ENCODE peak calls at places on chromosomes 12 and 14, in nine cellular contexts. E, Q, T, F, J, M, H, Y and W are unnamed samples.

GRCh38 chr14:61620130-61620946 is 75.0 kb upstream of the HIF1A start:
- DNase-seq in Q (peak; percentile 56), T (no peak), E (no peak), M (no peak), F (peak; percentile 57), Y (no peak), H (no peak), J (no peak), W (peak; percentile 6)

GRCh38 chr14:106605548-106606448 is 1079.4 kb downstream of the TMEM121 start:
- DNase-seq in J (peak; percentile 71), Y (peak; percentile 91), T (no peak), H (no peak), E (no peak), M (peak; percentile 65), F (no peak), Q (no peak), W (no peak)

GRCh38 chr14:34438438-34438837 is 23.6 kb downstream of the SPTSSA start:
- DNase-seq in M (no peak), T (no peak), J (no peak), E (no peak), H (no peak), Y (no peak), F (no peak), Q (no peak), W (no peak)

GRCh38 chr14:67270354-67270753 is 29.1 kb downstream of the PALS1 start:
- DNase-seq in H (no peak), M (no peak), F (no peak), Y (no peak), J (no peak), Q (no peak), E (no peak), T (no peak), W (no peak)

GRCh38 chr12:25387136-25388050 is 136.7 kb upstream of the KRAS start:
- DNase-seq in Q (peak; percentile 91), J (peak; percentile 70), T (peak; percentile 54), Y (peak; percentile 92), M (peak; percentile 88), E (peak; percentile 77), F (peak; percentile 90), H (peak; percentile 88), W (peak; percentile 75)

GRCh38 chr12:14854586-14855163 is 11.3 kb upstream of the ART4 start:
- DNase-seq in Q (peak; percentile 57), J (no peak), E (no peak), H (no peak), M (no peak), Y (no peak), T (no peak), F (no peak), W (no peak)

GRCh38 chr14:49617846-49618519 is 2.4 kb downstream of the RPL36AL start:
- DNase-seq in J (no peak), M (no peak), F (no peak), Y (no peak), H (no peak), E (no peak), T (no peak), Q (no peak), W (no peak)

GRCh38 chr14:104757238-104757585 is 4.3 kb downstream of the SIVA1 start:
- DNase-seq in Q (no peak), E (no peak), M (no peak), F (no peak), H (no peak), J (no peak), T (no peak), Y (no peak), W (no peak)

GRCh38 chr14:61553730-61554641 is 141.3 kb upstream of the HIF1A start:
- DNase-seq in Y (no peak), H (peak; percentile 67), F (peak; percentile 97), E (no peak), T (peak; percentile 85), J (no peak), Q (peak; percentile 100), M (no peak), W (no peak)

GRCh38 chr12:53052419-53053222 is 2.8 kb downstream of the TNS2 start:
- DNase-seq in F (peak; percentile 67), T (no peak), H (no peak), M (peak; percentile 90), J (peak; percentile 92), E (peak; percentile 79), Q (peak; percentile 72), Y (peak; percentile 85), W (no peak)

GRCh38 chr14:105173145-105173544 is 4.6 kb upstream of the JAG2 start:
- DNase-seq in E (no peak), Q (no peak), F (no peak), Y (no peak), J (no peak), T (no peak), M (no peak), H (no peak), W (no peak)

GRCh38 chr12:108119126-108119973 is 9.7 kb upstream of the WSCD2 start:
- DNase-seq in T (no peak), Y (no peak), E (no peak), H (no peak), Q (no peak), J (no peak), M (no peak), F (no peak), W (no peak)

GRCh38 chr14:55626131-55626530 is 46.1 kb downstream of the KTN1 start:
- DNase-seq in E (no peak), M (no peak), F (no peak), H (no peak), J (no peak), T (no peak), Q (no peak), Y (no peak), W (no peak)

GRCh38 chr14:93971635-93972027 is 4.7 kb downstream of the ASB2 start:
- DNase-seq in H (no peak), Q (no peak), T (no peak), E (no peak), M (no peak), Y (no peak), F (no peak), J (no peak), W (no peak)

GRCh38 chr12:53344487-53344823 is 8.3 kb upstream of the SP7 start:
- DNase-seq in J (no peak), M (no peak), T (no peak), E (no peak), Y (no peak), H (no peak), F (no peak), Q (no peak), W (no peak)

GRCh38 chr14:44914849-44915248 is 46.9 kb downstream of the KLHL28 start:
- DNase-seq in M (no peak), E (no peak), Q (peak; percentile 12), T (no peak), Y (no peak), H (peak; percentile 32), J (no peak), F (no peak), W (peak; percentile 33)

GRCh38 chr14:76768671-76769500 is 7.6 kb downstream of the VASH1 start:
- DNase-seq in Q (no peak), M (no peak), J (peak; percentile 40), T (no peak), Y (peak; percentile 41), H (no peak), E (peak; percentile 2), F (no peak), W (no peak)

GRCh38 chr14:74568896-74569295 is 43.1 kb downstream of the LTBP2 start:
- DNase-seq in E (no peak), J (no peak), Y (no peak), T (no peak), M (no peak), Q (no peak), F (no peak), H (no peak), W (no peak)

DNA sequence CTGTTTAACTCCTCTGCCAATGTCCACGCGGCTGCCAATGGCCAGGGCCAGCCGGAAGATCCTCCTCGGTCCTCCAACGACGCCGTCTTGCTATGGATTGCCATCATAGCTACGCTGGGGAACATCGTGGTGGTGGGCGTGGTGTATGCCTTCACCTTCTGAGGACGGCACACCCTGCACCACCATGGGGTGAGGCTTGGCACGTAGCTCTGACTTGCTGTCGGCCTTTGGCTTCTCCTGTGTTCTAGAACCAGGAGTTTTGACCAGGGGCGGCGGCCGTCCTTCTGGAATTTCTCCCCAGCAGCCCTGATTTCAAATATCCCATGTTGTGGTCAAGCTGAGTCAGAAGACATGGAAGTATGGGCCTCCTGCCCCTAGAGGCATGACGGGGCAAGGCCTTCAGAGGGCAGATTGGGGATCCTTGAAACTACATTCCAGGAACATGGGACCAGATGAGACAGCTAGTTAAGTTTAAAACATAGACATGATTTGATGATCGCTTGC is 47.5 kb downstream of the C14orf132 start:
- DNase-seq in T (no peak), M (no peak), Q (peak; percentile 30), E (no peak), H (no peak), J (no peak), Y (no peak), F (no peak), W (peak; percentile 37)
- TF ChIP-seq CTCF in T (no peak), M (no peak), Q (no peak), E (no peak), H (no peak), J (no peak), Y (no peak), F (peak; percentile 47), W (no peak)

GRCh38 chr12:31560516-31560915 is 30.4 kb downstream of the DENND5B start:
- DNase-seq in M (no peak), F (no peak), T (no peak), Y (no peak), Q (no peak), J (no peak), H (no peak), E (no peak), W (no peak)
- H3K27ac ChIP-seq in M (no peak overlapping the region), F (no peak overlapping the region), T (no peak overlapping the region), Y (no peak overlapping the region), Q (no peak overlapping the region), J (no peak overlapping the region), H (peak overlapping the region; percentile 44), E (no peak overlapping the region), W (no peak overlapping the region)

DNA sequence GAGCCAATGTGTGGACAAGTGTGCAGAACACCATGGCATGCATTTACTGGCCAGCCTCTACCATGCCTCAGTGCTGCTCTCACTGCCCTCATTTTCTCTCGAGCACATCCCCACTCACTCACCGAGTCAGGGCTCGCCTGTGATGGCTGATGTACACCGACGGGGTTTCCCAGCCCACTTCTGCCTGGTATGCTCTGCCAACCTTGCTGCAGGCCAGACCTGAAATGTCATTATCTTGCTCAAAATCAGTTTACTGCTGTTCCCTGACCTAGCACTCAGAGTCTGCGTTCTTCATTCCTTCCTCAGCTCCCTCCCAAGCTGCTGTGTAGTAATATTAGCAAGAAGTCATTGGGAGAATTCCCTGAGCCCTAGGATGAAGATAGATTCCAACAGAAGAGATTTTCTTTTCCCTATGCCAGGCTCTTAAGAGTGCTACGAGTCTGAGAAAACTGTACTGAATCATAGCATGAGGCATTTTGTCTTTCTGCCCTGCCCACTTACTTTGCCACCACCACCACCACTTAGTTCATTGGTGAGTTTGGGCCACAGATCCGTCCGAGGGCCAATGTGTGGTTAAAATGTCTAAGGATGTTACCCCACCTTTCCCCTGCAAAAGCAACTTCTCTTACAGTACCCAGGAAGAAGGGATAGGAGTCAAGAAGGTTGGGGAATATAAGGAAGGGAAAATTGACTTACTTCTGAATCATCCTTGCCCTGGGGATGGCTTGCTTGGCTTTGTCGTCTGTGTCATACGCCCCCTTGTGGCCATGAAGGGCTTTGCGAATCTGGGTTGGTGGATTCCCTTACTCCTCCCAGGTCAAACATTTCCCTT is 51.0 kb downstream of the BMAL2 start:
- DNase-seq in Y (peak; percentile 91), E (peak; percentile 33), H (peak; percentile 81), Q (peak; percentile 98), J (peak; percentile 71), F (peak; percentile 85), T (peak; percentile 76), M (peak; percentile 80), W (peak; percentile 88)
- TF ChIP-seq CTCF in Y (peak; percentile 65), E (peak; percentile 65), H (peak; percentile 89), Q (peak; percentile 98), J (peak; percentile 88), F (peak; percentile 96), T (peak; percentile 84), M (peak; percentile 74), W (peak; percentile 96)

GRCh38 chr14:73462078-73462715 is 3.9 kb upstream of the NUMB start:
- DNase-seq in F (no peak), Y (peak; percentile 86), H (peak; percentile 19), T (peak; percentile 60), M (peak; percentile 88), Q (no peak), E (peak; percentile 70), J (peak; percentile 75), W (no peak)
- H3K27ac ChIP-seq in F (peak overlapping the region; percentile 14), Y (peak overlapping the region; percentile 52), H (no peak overlapping the region), T (peak overlapping the region; percentile 77), M (peak overlapping the region; percentile 75), Q (no peak overlapping the region), E (peak overlapping the region; percentile 31), J (peak overlapping the region; percentile 82), W (no peak overlapping the region)